ENCODE peak calls at places on chromosomes 16 and 17, in four cellular contexts. K is mammary epithelial cell, G is progenitor cell of endocrine pancreas, H is NCI-H1694 treated with DMSO at 0.1 percent for 48 hours. J is an unnamed sample.

GRCh38 chr17:40021471-40021961 is 6.3 kb downstream of the CSF3 start:
- DNase-seq in H (no peak), K (peak; percentile 97), G (no peak), J (peak; percentile 99)

GRCh38 chr17:79154446-79154845 is 79.8 kb downstream of the ENGASE start:
- DNase-seq in H (no peak), K (no peak), G (no peak), J (no peak)

GRCh38 chr17:36602924-36603384 is 1.6 kb downstream of the MRM1 start:
- DNase-seq in H (peak; percentile 78), K (peak; percentile 44), G (peak; percentile 45), J (peak; percentile 73)

GRCh38 chr17:32429598-32429997 is 14.7 kb upstream of the PSMD11 start:
- DNase-seq in H (no peak), G (no peak), K (no peak), J (no peak)

GRCh38 chr16:73382921-73383594 is 335.1 kb upstream of the ZFHX3 start:
- DNase-seq in H (no peak), K (no peak), G (no peak), J (no peak)

GRCh38 chr17:60300011-60300410 is 91.9 kb downstream of the USP32 start:
- DNase-seq in G (no peak), H (no peak), K (no peak), J (no peak)

GRCh38 chr17:17749025-17749772 is 67.9 kb downstream of the RAI1 start:
- DNase-seq in G (no peak), K (no peak), H (peak; percentile 35), J (no peak)

GRCh38 chr16:53580038-53580802 is 77.2 kb upstream of the AKTIP start:
- DNase-seq in H (no peak), K (no peak), G (no peak), J (no peak)

GRCh38 chr17:78096093-78096492 is 32.5 kb downstream of the TMC6 start:
- DNase-seq in G (no peak), K (no peak), H (no peak), J (no peak)

GRCh38 chr16:12258806-12259205 is 282.3 kb downstream of the SNX29 start:
- DNase-seq in H (no peak), G (no peak), K (no peak), J (no peak)

GRCh38 chr17:6496116-6496481 is 51.8 kb downstream of the PIMREG start:
- DNase-seq in K (no peak), H (no peak), G (no peak), J (no peak)

GRCh38 chr17:74756891-74757290 is 8.5 kb downstream of the NHERF1 start:
- DNase-seq in G (no peak), H (no peak), K (no peak), J (no peak)

GRCh38 chr17:2050871-2051387 is 4.0 kb upstream of the HIC1 start:
- DNase-seq in K (no peak), H (no peak), G (no peak), J (no peak)

GRCh38 chr17:12320286-12320685 is 299.6 kb downstream of the MAP2K4 start:
- DNase-seq in H (no peak), G (no peak), K (no peak), J (no peak)

GRCh38 chr16:57004387-57005250 is 15.3 kb downstream of the NLRC5 start:
- DNase-seq in G (no peak), K (no peak), H (no peak), J (no peak)

GRCh38 chr16:12225816-12226480 is 249.4 kb downstream of the SNX29 start:
- DNase-seq in K (peak; percentile 4), H (no peak), G (no peak), J (no peak)

GRCh38 chr16:49148410-49148809 is 133.2 kb downstream of the CBLN1 start:
- DNase-seq in H (no peak), G (no peak), K (no peak), J (no peak)

GRCh38 chr16:85593503-85594195 is 19.5 kb upstream of the GSE1 start:
- DNase-seq in H (peak; percentile 72), K (no peak), G (no peak), J (no peak)

GRCh38 chr17:3034578-3034920 is 28.9 kb downstream of the OR1D5 start:
- DNase-seq in K (no peak), H (no peak), G (no peak), J (no peak)

GRCh38 chr16:59385953-59386352 is 651.8 kb upstream of the GOT2 start:
- DNase-seq in G (no peak), H (no peak), K (peak; percentile 12), J (peak; percentile 61)

GRCh38 chr16:82311528-82311927 is 141.5 kb upstream of the MPHOSPH6 start:
- DNase-seq in H (no peak), K (no peak), G (no peak), J (no peak)

J was measured in MCF 10A.